ENCODE peak calls at places on chromosomes 12 and 14, in seven cellular contexts. One of them, this sample, is unnamed.

GRCh38 chr12:1851126-1851791 is 30.9 kb downstream of the LRTM2 start:
- DNase-seq in left colon: no peak
- DNase-seq in GM04504: peak
- DNase-seq in left cardiac atrium: no peak
- DNase-seq in stimulated activated CD8-positive, alpha-beta memory T cell treated with anti-CD3 and anti-CD28 coated beads, Interleukin-15, amount 100 ng/mL, for 24 hours: no peak
- DNase-seq in RPMI8226: no peak
- DNase-seq in NCI-H1092 treated with DMSO at 0.1 percent for 48 hours: no peak
- DNase-seq in this sample: no peak

GRCh38 chr14:89856871-89857345 is 97.6 kb downstream of the EFCAB11 start:
- DNase-seq in left colon: no peak
- DNase-seq in GM04504: no peak
- DNase-seq in left cardiac atrium: no peak
- DNase-seq in stimulated activated CD8-positive, alpha-beta memory T cell treated with anti-CD3 and anti-CD28 coated beads, Interleukin-15, amount 100 ng/mL, for 24 hours: no peak
- DNase-seq in RPMI8226: no peak
- DNase-seq in NCI-H1092 treated with DMSO at 0.1 percent for 48 hours: no peak
- DNase-seq in this sample: no peak

GRCh38 chr14:102927346-102927877 is 4.9 kb downstream of the AMN start:
- DNase-seq in left colon: peak
- DNase-seq in GM04504: no peak
- DNase-seq in left cardiac atrium: no peak
- DNase-seq in stimulated activated CD8-positive, alpha-beta memory T cell treated with anti-CD3 and anti-CD28 coated beads, Interleukin-15, amount 100 ng/mL, for 24 hours: no peak
- DNase-seq in RPMI8226: no peak
- DNase-seq in NCI-H1092 treated with DMSO at 0.1 percent for 48 hours: no peak
- DNase-seq in this sample: no peak

GRCh38 chr12:14290951-14291350 is 74.5 kb upstream of the ATF7IP start:
- DNase-seq in left colon: no peak
- DNase-seq in GM04504: no peak
- DNase-seq in left cardiac atrium: no peak
- DNase-seq in stimulated activated CD8-positive, alpha-beta memory T cell treated with anti-CD3 and anti-CD28 coated beads, Interleukin-15, amount 100 ng/mL, for 24 hours: no peak
- DNase-seq in RPMI8226: no peak
- DNase-seq in NCI-H1092 treated with DMSO at 0.1 percent for 48 hours: no peak
- DNase-seq in this sample: no peak

GRCh38 chr14:20460458-20461229 is 590 bp downstream of the PIP4P1 start:
- DNase-seq in left colon: peak
- DNase-seq in GM04504: no peak
- DNase-seq in left cardiac atrium: no peak
- DNase-seq in stimulated activated CD8-positive, alpha-beta memory T cell treated with anti-CD3 and anti-CD28 coated beads, Interleukin-15, amount 100 ng/mL, for 24 hours: no peak
- DNase-seq in RPMI8226: peak
- DNase-seq in NCI-H1092 treated with DMSO at 0.1 percent for 48 hours: no peak
- DNase-seq in this sample: peak

GRCh38 chr12:62907561-62907960 is 27.4 kb downstream of the PPM1H start:
- DNase-seq in left colon: no peak
- DNase-seq in GM04504: no peak
- DNase-seq in left cardiac atrium: no peak
- DNase-seq in stimulated activated CD8-positive, alpha-beta memory T cell treated with anti-CD3 and anti-CD28 coated beads, Interleukin-15, amount 100 ng/mL, for 24 hours: no peak
- DNase-seq in RPMI8226: peak
- DNase-seq in NCI-H1092 treated with DMSO at 0.1 percent for 48 hours: no peak
- DNase-seq in this sample: no peak

GRCh38 chr12:114381177-114381576 is 24.8 kb downstream of the TBX5 start:
- DNase-seq in left colon: no peak
- DNase-seq in GM04504: no peak
- DNase-seq in left cardiac atrium: no peak
- DNase-seq in stimulated activated CD8-positive, alpha-beta memory T cell treated with anti-CD3 and anti-CD28 coated beads, Interleukin-15, amount 100 ng/mL, for 24 hours: no peak
- DNase-seq in RPMI8226: no peak
- DNase-seq in NCI-H1092 treated with DMSO at 0.1 percent for 48 hours: no peak
- DNase-seq in this sample: no peak

GRCh38 chr14:31927348-31927826 is 149.7 kb upstream of the ARHGAP5 start:
- DNase-seq in left colon: no peak
- DNase-seq in GM04504: peak
- DNase-seq in left cardiac atrium: no peak
- DNase-seq in stimulated activated CD8-positive, alpha-beta memory T cell treated with anti-CD3 and anti-CD28 coated beads, Interleukin-15, amount 100 ng/mL, for 24 hours: no peak
- DNase-seq in RPMI8226: no peak
- DNase-seq in NCI-H1092 treated with DMSO at 0.1 percent for 48 hours: no peak
- DNase-seq in this sample: no peak

GRCh38 chr12:68001486-68002466 is 12.5 kb downstream of the IFNG-AS1 start:
- DNase-seq in left colon: no peak
- DNase-seq in GM04504: no peak
- DNase-seq in left cardiac atrium: no peak
- DNase-seq in stimulated activated CD8-positive, alpha-beta memory T cell treated with anti-CD3 and anti-CD28 coated beads, Interleukin-15, amount 100 ng/mL, for 24 hours: no peak
- DNase-seq in RPMI8226: no peak
- DNase-seq in NCI-H1092 treated with DMSO at 0.1 percent for 48 hours: peak
- DNase-seq in this sample: no peak

GRCh38 chr12:105214670-105215375 is 21.2 kb downstream of the APPL2 start:
- DNase-seq in left colon: peak
- DNase-seq in GM04504: no peak
- DNase-seq in left cardiac atrium: no peak
- DNase-seq in stimulated activated CD8-positive, alpha-beta memory T cell treated with anti-CD3 and anti-CD28 coated beads, Interleukin-15, amount 100 ng/mL, for 24 hours: no peak
- DNase-seq in RPMI8226: no peak
- DNase-seq in NCI-H1092 treated with DMSO at 0.1 percent for 48 hours: no peak
- DNase-seq in this sample: no peak

GRCh38 chr14:21382095-21382494 is 1.7 kb downstream of the SUPT16H start:
- DNase-seq in left colon: no peak
- DNase-seq in GM04504: no peak
- DNase-seq in left cardiac atrium: no peak
- DNase-seq in stimulated activated CD8-positive, alpha-beta memory T cell treated with anti-CD3 and anti-CD28 coated beads, Interleukin-15, amount 100 ng/mL, for 24 hours: no peak
- DNase-seq in RPMI8226: no peak
- DNase-seq in NCI-H1092 treated with DMSO at 0.1 percent for 48 hours: no peak
- DNase-seq in this sample: no peak

GRCh38 chr12:106332536-106332935 is 25.0 kb upstream of the POLR3B start:
- DNase-seq in left colon: no peak
- DNase-seq in GM04504: no peak
- DNase-seq in left cardiac atrium: no peak
- DNase-seq in stimulated activated CD8-positive, alpha-beta memory T cell treated with anti-CD3 and anti-CD28 coated beads, Interleukin-15, amount 100 ng/mL, for 24 hours: no peak
- DNase-seq in RPMI8226: no peak
- DNase-seq in NCI-H1092 treated with DMSO at 0.1 percent for 48 hours: no peak
- DNase-seq in this sample: no peak

GRCh38 chr14:72608391-72609204 is 285.3 kb downstream of the DPF3 start:
- DNase-seq in left colon: no peak
- DNase-seq in GM04504: peak
- DNase-seq in left cardiac atrium: no peak
- DNase-seq in stimulated activated CD8-positive, alpha-beta memory T cell treated with anti-CD3 and anti-CD28 coated beads, Interleukin-15, amount 100 ng/mL, for 24 hours: no peak
- DNase-seq in RPMI8226: no peak
- DNase-seq in NCI-H1092 treated with DMSO at 0.1 percent for 48 hours: no peak
- DNase-seq in this sample: no peak